ENCODE peak calls at places on chromosomes 6 and 20, in six cellular contexts. N is endothelial cell of umbilical vein, Q is A549, Z is HepG2, U is K562, B is GM12878. E is an unnamed sample.

GRCh38 chr6:29376003-29376402 is 912 bp upstream of the OR12D3 start:
- DNase-seq in N (peak; percentile 14), Q (no peak), Z (peak; percentile 4), U (no peak), B (no peak), E (no peak)

GRCh38 chr6:21005816-21006553 is 471.7 kb downstream of the CDKAL1 start:
- DNase-seq in N (peak; percentile 94), Q (peak; percentile 30), Z (peak; percentile 64), U (no peak), B (peak; percentile 40), E (no peak)

GRCh38 chr6:33806795-33807194 is 3.0 kb upstream of the MLN start:
- DNase-seq in N (no peak), Q (no peak), Z (no peak), U (no peak), B (no peak), E (no peak)

GRCh38 chr6:104402572-104402971 is 457.1 kb downstream of the HACE1 start:
- DNase-seq in N (no peak), Q (no peak), Z (no peak), U (no peak), B (no peak), E (no peak)

GRCh38 chr6:153301602-153302001 is 170.5 kb upstream of the RGS17 start:
- DNase-seq in N (no peak), Q (no peak), Z (no peak), U (no peak), B (no peak), E (no peak)

GRCh38 chr20:35972445-35972844 is 4.1 kb downstream of the CNBD2 start:
- DNase-seq in N (no peak), Q (no peak), Z (no peak), U (no peak), B (no peak), E (no peak)

GRCh38 chr20:56833427-56833826 is 204.3 kb downstream of the TFAP2C start:
- DNase-seq in N (no peak), Q (no peak), Z (no peak), U (no peak), B (no peak), E (peak; percentile 44)

GRCh38 chr20:62989201-62989601 is 17.6 kb downstream of the BHLHE23 start:
- DNase-seq in N (no peak), Q (no peak), Z (no peak), U (no peak), B (no peak), E (no peak)

GRCh38 chr20:33927703-33928102 is 66.0 kb upstream of the RALY start:
- DNase-seq in N (no peak), Q (no peak), Z (no peak), U (no peak), B (no peak), E (no peak)

GRCh38 chr20:22411568-22412450 is 172.6 kb downstream of the FOXA2 start:
- DNase-seq in N (no peak), Q (peak; percentile 97), Z (peak; percentile 96), U (peak; percentile 69), B (no peak), E (peak; percentile 34)

GRCh38 chr6:82066196-82066595 is 181.3 kb downstream of the IBTK start:
- DNase-seq in N (no peak), Q (no peak), Z (no peak), U (no peak), B (no peak), E (no peak)

GRCh38 chr6:140857734-140858380 is 1274.9 kb upstream of the GJE1 start:
- DNase-seq in N (peak; percentile 89), Q (peak; percentile 20), Z (no peak), U (no peak), B (no peak), E (peak; percentile 36)

GRCh38 chr20:55456316-55456940 is 548.9 kb downstream of the CBLN4 start:
- DNase-seq in N (no peak), Q (no peak), Z (no peak), U (no peak), B (no peak), E (no peak)

GRCh38 chr6:114342086-114342825 is 567 bp downstream of the HS3ST5 start:
- DNase-seq in N (no peak), Q (no peak), Z (no peak), U (no peak), B (no peak), E (no peak)

GRCh38 chr20:57278457-57278856 is 12.0 kb upstream of the BMP7 start:
- DNase-seq in N (no peak), Q (no peak), Z (no peak), U (no peak), B (no peak), E (no peak)

GRCh38 chr6:56510984-56511531 is 131.6 kb downstream of the DST start:
- DNase-seq in N (no peak), Q (no peak), Z (peak; percentile 78), U (peak; percentile 52), B (no peak), E (no peak)

GRCh38 chr6:107665386-107665785 is 158.7 kb downstream of the SCML4 start:
- DNase-seq in N (peak; percentile 76), Q (no peak), Z (no peak), U (no peak), B (no peak), E (no peak)

GRCh38 chr20:53702617-53703016 is 109.0 kb upstream of the ZNF217 start:
- DNase-seq in N (no peak), Q (no peak), Z (no peak), U (no peak), B (no peak), E (no peak)

GRCh38 chr6:32945106-32945761 is 4.4 kb upstream of the HLA-DMB start:
- DNase-seq in N (no peak), Q (no peak), Z (no peak), U (no peak), B (peak; percentile 67), E (no peak)

GRCh38 chr6:42411431-42411830 is 40.3 kb downstream of the TRERF1 start:
- DNase-seq in N (no peak), Q (no peak), Z (no peak), U (no peak), B (no peak), E (no peak)

GRCh38 chr6:129661478-129662405 is 48.2 kb downstream of the ARHGAP18 start:
- DNase-seq in N (no peak), Q (no peak), Z (peak; percentile 66), U (no peak), B (no peak), E (no peak)

GRCh38 chr20:5080384-5080877 is 39.3 kb downstream of the PCNA start:
- DNase-seq in N (no peak), Q (no peak), Z (no peak), U (no peak), B (peak; percentile 48), E (peak; percentile 96)

GRCh38 chr20:18326990-18327389 is 38.7 kb downstream of the ZNF133 start:
- DNase-seq in N (no peak), Q (no peak), Z (no peak), U (no peak), B (no peak), E (no peak)
- TF ChIP-seq MYC in N (no peak), Q (no peak), Z (no peak), U (no peak), B (no peak), E (no peak)

DNA sequence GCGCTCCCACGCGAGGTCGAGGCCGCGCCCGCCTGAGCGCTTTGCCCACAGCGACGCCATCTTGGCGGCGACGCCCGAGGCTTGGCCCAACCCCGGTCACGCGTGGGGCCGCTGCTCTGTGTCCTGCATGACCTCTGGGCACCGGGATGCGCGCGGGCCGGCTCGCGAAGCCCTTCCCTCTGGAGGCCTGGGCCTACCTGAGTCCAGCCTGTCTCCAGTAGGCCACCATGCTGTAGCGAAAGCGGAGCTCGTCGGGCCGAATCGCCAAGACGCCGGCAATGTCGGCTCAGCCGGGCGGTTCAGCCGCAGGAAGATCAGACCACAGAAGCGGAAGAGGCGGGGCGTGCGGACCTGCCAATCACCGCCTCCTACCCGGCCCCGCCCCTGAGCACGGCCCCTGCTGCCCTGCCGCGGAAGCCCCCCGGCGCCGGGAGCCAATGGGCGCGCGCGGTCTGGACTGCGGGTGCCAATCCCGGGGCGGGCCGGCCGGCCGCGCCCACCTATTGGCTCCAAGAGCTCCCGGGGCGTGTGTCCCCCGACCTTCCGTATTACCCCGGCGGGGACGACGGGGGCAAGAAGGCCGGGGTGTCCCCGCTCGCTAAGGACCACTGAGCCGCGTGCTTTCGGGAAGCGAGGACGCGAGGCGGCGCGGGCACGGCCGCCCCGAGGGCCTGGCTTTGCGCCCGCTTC is at the start of gene ATP5F1E:
- DNase-seq in N (peak; percentile 96), Q (peak; percentile 86), Z (peak; percentile 95), U (peak; percentile 97), B (peak; percentile 75), E (peak; percentile 98)
- TF ChIP-seq POLR2A in N (peak; percentile 94), Q (peak; percentile 90), Z (peak; percentile 91), U (peak; percentile 96), B (peak; percentile 98), E (peak; percentile 86)

DNA sequence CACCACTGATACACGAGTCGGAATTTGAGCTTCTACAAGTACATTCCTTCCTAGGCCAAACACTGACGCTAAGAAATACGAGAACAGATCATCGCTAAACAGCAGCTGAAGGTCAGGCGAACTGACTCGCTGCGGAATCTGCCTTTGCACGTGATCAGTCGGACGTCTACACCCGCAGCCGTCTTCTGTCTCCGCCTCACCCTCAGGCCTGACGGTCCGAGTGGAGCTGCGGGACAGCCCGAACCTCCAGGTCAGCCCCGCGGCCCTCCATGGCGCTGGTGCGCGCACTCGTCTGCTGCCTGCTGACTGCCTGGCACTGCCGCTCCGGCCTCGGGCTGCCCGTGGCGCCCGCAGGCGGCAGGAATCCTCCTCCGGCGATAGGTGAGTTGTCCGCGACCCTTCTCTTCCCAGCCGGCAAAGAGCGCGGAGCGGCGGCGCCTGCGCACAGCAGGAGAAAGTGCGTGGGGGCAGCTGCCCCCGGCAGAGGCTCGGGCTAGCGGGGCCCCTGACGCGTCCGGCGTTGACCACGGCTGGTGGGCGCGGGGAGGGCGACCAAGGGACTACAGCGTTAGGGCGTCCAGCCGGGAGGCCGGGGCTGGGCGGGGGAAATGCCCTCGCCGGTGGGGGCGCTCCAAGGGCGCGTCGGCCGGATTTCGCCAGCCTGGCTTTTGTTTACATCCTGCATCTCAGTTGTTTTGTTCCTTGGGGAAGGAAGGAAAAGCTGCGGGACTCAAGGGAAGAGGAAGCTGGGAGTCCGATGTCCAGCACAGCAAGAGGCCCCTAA is at the start of gene SMPDL3A:
- DNase-seq in N (peak; percentile 77), Q (peak; percentile 41), Z (peak; percentile 76), U (peak; percentile 55), B (no peak), E (peak; percentile 38)
- TF ChIP-seq MYC in N (no peak), Q (no peak), Z (peak; percentile 81), U (no peak), B (no peak), E (no peak)

GRCh38 chr20:31661625-31662371 is 24.1 kb downstream of the COX4I2 start:
- DNase-seq in N (peak; percentile 75), Q (peak; percentile 68), Z (peak; percentile 76), U (peak; percentile 95), B (no peak), E (peak; percentile 77)
- TF ChIP-seq POLR2A in N (peak; percentile 80), Q (peak; percentile 38), Z (peak; percentile 56), U (peak; percentile 64), B (no peak), E (no peak)